ENCODE peak calls at places on chromosome 15, in five cellular contexts. One of them, this sample, is unnamed.

GRCh38 chr15:96232335-96232734 is 98.2 kb upstream of the NR2F2 start:
- DNase-seq in HepG2: no peak
- DNase-seq in stomach: no peak
- DNase-seq in A549: no peak
- DNase-seq in tibial nerve: no peak
- DNase-seq in this sample: no peak

GRCh38 chr15:34049096-34049495 is 10.1 kb upstream of the AVEN start:
- DNase-seq in stomach: no peak
- DNase-seq in HepG2: no peak
- DNase-seq in tibial nerve: no peak
- DNase-seq in A549: no peak
- DNase-seq in this sample: no peak

GRCh38 chr15:92021765-92022164 is 168.3 kb downstream of the SLCO3A1 start:
- DNase-seq in A549: no peak
- DNase-seq in stomach: no peak
- DNase-seq in HepG2: no peak
- DNase-seq in tibial nerve: no peak
- DNase-seq in this sample: no peak

GRCh38 chr15:76905855-76906254 is 715 bp upstream of the SCAPER start:
- DNase-seq in A549: no peak
- DNase-seq in HepG2: no peak
- DNase-seq in tibial nerve: no peak
- DNase-seq in stomach: no peak
- DNase-seq in this sample: no peak

GRCh38 chr15:66704783-66705113 is 2.7 kb downstream of the SMAD6 start:
- DNase-seq in tibial nerve: no peak
- DNase-seq in stomach: peak; percentile 42
- DNase-seq in HepG2: no peak
- DNase-seq in A549: no peak
- DNase-seq in this sample: no peak

GRCh38 chr15:98625614-98626013 is 22.7 kb upstream of the IGF1R start:
- DNase-seq in stomach: no peak
- DNase-seq in HepG2: no peak
- DNase-seq in A549: no peak
- DNase-seq in tibial nerve: no peak
- DNase-seq in this sample: no peak

GRCh38 chr15:66739287-66739686 is 37.3 kb downstream of the SMAD6 start:
- DNase-seq in A549: no peak
- DNase-seq in HepG2: no peak
- DNase-seq in tibial nerve: no peak
- DNase-seq in stomach: no peak
- DNase-seq in this sample: no peak

GRCh38 chr15:98120561-98120960 is 160.1 kb downstream of the ARRDC4 start:
- DNase-seq in HepG2: no peak
- DNase-seq in stomach: no peak
- DNase-seq in tibial nerve: no peak
- DNase-seq in A549: no peak
- DNase-seq in this sample: no peak

GRCh38 chr15:84981711-84982300 is at the start of gene PDE8A:
- DNase-seq in HepG2: no peak
- DNase-seq in tibial nerve: no peak
- DNase-seq in stomach: peak; percentile 60
- DNase-seq in A549: peak; percentile 63
- DNase-seq in this sample: peak; percentile 71

GRCh38 chr15:100988874-100989273 is 69.7 kb downstream of the LRRK1 start:
- DNase-seq in A549: no peak
- DNase-seq in stomach: no peak
- DNase-seq in tibial nerve: no peak
- DNase-seq in HepG2: no peak
- DNase-seq in this sample: no peak

GRCh38 chr15:88447206-88447605 is 20.0 kb downstream of the MRPL46 start:
- DNase-seq in stomach: no peak
- DNase-seq in HepG2: no peak
- DNase-seq in A549: no peak
- DNase-seq in tibial nerve: no peak
- DNase-seq in this sample: no peak

GRCh38 chr15:55740981-55741591 is 1.9 kb downstream of the PRTG start:
- DNase-seq in stomach: no peak
- DNase-seq in A549: no peak
- DNase-seq in tibial nerve: no peak
- DNase-seq in HepG2: no peak
- DNase-seq in this sample: no peak

GRCh38 chr15:69648775-69649735 is 196.4 kb downstream of the RPLP1 start:
- DNase-seq in A549: no peak
- DNase-seq in tibial nerve: no peak
- DNase-seq in HepG2: no peak
- DNase-seq in stomach: no peak
- DNase-seq in this sample: peak; percentile 44

GRCh38 chr15:57861039-57861638 is 154.6 kb downstream of the POLR2M start:
- DNase-seq in A549: peak; percentile 28
- DNase-seq in HepG2: peak; percentile 50
- DNase-seq in stomach: no peak
- DNase-seq in tibial nerve: no peak
- DNase-seq in this sample: no peak

GRCh38 chr15:74873036-74873755 is at the start of gene SCAMP2:
- DNase-seq in HepG2: peak; percentile 91
- DNase-seq in tibial nerve: peak; percentile 85
- DNase-seq in A549: peak; percentile 99
- DNase-seq in stomach: peak; percentile 94
- DNase-seq in this sample: peak; percentile 97

GRCh38 chr15:49888341-49888693 is 230.7 kb downstream of the ATP8B4 start:
- DNase-seq in A549: no peak
- DNase-seq in stomach: no peak
- DNase-seq in tibial nerve: no peak
- DNase-seq in HepG2: no peak
- DNase-seq in this sample: no peak

GRCh38 chr15:31396881-31397560 is 70.4 kb downstream of the KLF13 start:
- DNase-seq in tibial nerve: peak; percentile 89
- DNase-seq in HepG2: peak; percentile 40
- DNase-seq in stomach: peak; percentile 95
- DNase-seq in A549: peak; percentile 76
- DNase-seq in this sample: peak; percentile 97

GRCh38 chr15:52483712-52484111 is 45.0 kb downstream of the MYO5A start:
- DNase-seq in HepG2: no peak
- DNase-seq in A549: no peak
- DNase-seq in stomach: no peak
- DNase-seq in tibial nerve: no peak
- DNase-seq in this sample: no peak

GRCh38 chr15:47688573-47689086 is 28.7 kb upstream of the SEMA6D start:
- DNase-seq in HepG2: no peak
- DNase-seq in A549: no peak
- DNase-seq in stomach: no peak
- DNase-seq in tibial nerve: no peak
- DNase-seq in this sample: no peak

GRCh38 chr15:71261418-71261817 is 146.1 kb downstream of the THSD4 start:
- DNase-seq in A549: no peak
- DNase-seq in stomach: no peak
- DNase-seq in tibial nerve: no peak
- DNase-seq in HepG2: no peak
- DNase-seq in this sample: no peak

GRCh38 chr15:34610388-34610787 is 26.9 kb upstream of the GOLGA8B start:
- DNase-seq in tibial nerve: no peak
- DNase-seq in HepG2: no peak
- DNase-seq in stomach: no peak
- DNase-seq in A549: peak; percentile 15
- DNase-seq in this sample: no peak

DNA sequence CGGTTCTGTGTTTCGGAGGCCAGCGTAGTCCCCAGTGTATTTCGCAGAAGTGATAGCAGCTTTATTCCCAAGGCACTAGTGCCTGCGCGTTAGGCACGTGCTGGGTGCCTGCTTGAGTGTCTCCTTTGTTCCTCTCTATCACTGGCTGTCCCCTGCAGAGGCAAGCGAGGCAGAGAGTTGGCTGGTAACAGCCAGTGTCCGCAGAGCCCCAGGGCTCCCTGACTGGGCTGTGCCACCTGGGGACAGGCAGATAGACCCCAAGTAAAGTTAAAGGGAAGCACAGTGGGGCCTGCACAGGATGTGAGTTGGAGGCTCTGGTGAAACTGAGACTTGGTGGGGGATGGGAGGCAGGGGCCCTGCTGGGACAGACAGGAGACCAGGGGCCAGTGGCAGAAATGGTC is 50.7 kb downstream of the APBA2 start:
- DNase-seq in tibial nerve: no peak
- DNase-seq in A549: no peak
- DNase-seq in HepG2: no peak
- DNase-seq in stomach: no peak
- DNase-seq in this sample: peak; percentile 24
- TF ChIP-seq EP300 in tibial nerve: no peak
- TF ChIP-seq EP300 in A549: no peak
- TF ChIP-seq EP300 in HepG2: no peak
- TF ChIP-seq EP300 in stomach: no peak
- TF ChIP-seq EP300 in this sample: no peak

DNA sequence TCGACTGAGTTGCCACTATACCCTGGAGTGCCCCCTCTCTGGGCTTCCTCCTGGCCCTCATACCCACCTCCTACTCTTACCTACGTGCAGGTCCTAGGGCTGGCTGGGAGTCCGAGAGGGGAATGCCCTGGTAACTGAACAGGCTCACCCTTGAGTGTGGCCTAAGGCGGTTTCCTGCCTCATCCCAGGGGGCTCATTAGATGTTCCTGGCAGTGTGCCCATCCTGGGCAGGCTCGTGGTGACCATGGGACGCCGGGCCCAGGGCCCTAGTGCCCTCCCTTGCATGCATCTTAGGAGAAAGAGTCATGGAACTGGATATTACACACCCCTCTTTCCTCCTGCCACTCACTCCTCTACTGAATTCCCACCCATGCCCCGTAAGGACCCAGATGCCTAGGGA is 2.8 kb downstream of the SEMA4B start:
- DNase-seq in stomach: no peak
- DNase-seq in tibial nerve: no peak
- DNase-seq in HepG2: no peak
- DNase-seq in A549: no peak
- DNase-seq in this sample: no peak
- H3K27ac ChIP-seq in stomach: no peak overlapping the region
- H3K27ac ChIP-seq in tibial nerve: peak overlapping the region; percentile 88
- H3K27ac ChIP-seq in HepG2: no peak overlapping the region
- H3K27ac ChIP-seq in A549: peak overlapping the region; percentile 10
- H3K27ac ChIP-seq in this sample: no peak overlapping the region

GRCh38 chr15:82945326-82945725 is 7.2 kb downstream of the HOMER2 start:
- DNase-seq in stomach: no peak
- DNase-seq in tibial nerve: no peak
- DNase-seq in A549: no peak
- DNase-seq in HepG2: no peak
- DNase-seq in this sample: no peak

GRCh38 chr15:82944840-82945239 is 7.7 kb downstream of the HOMER2 start:
- DNase-seq in stomach: no peak
- DNase-seq in tibial nerve: no peak
- DNase-seq in HepG2: no peak
- DNase-seq in A549: no peak
- DNase-seq in this sample: no peak

GRCh38 chr15:82944038-82944437 is 8.5 kb downstream of the HOMER2 start:
- DNase-seq in tibial nerve: no peak
- DNase-seq in HepG2: no peak
- DNase-seq in stomach: no peak
- DNase-seq in A549: no peak
- DNase-seq in this sample: no peak

GRCh38 chr15:82943176-82943575 is 9.3 kb downstream of the HOMER2 start:
- DNase-seq in tibial nerve: no peak
- DNase-seq in stomach: no peak
- DNase-seq in A549: no peak
- DNase-seq in HepG2: no peak
- DNase-seq in this sample: no peak

GRCh38 chr15:82942691-82943090 is 9.8 kb downstream of the HOMER2 start:
- DNase-seq in stomach: peak; percentile 91
- DNase-seq in HepG2: peak; percentile 16
- DNase-seq in A549: peak; percentile 33
- DNase-seq in tibial nerve: no peak
- DNase-seq in this sample: no peak
- TF ChIP-seq EP300 in stomach: no peak
- TF ChIP-seq EP300 in HepG2: no peak
- TF ChIP-seq EP300 in A549: no peak
- TF ChIP-seq EP300 in tibial nerve: no peak
- TF ChIP-seq EP300 in this sample: no peak

DNA sequence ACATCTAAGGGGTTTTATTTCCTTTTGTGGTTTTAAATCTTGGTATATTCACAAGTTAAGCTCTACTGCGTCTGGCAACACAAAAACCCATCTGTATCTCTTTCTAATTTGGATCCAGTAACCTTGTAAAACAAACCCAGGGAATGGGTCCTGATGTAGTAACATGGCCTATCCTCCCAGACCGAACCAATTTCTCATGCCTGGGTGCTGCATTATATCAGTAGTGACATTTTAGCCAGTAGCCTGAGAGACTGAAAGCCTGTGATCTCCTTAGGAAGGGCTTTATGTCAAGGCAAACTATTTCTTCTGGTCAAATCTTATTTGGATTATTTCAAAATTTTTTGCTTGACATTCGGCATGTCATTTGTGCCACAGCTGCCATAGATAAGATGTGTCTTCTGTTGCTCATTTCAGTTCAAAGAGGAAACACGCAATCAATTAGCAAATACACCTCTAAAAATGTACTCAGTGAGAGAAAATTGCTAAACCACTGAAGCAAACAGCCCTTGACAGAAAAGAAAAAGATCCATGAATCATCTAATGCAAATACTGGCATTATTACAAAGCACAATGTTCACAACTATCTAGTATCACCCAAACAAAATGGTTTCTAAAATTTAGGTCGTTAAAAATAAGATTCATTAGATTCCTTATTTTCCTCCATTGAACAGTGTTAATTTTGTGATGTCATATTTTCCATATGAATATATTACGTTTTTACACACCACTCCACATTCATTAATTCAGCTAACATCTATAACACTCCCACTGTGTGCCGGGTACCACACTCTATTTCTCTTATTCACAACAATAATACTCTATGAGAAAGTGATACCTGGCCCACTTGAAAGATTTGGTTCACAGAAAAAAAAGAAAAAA is 4.0 kb downstream of the NPTN start:
- DNase-seq in tibial nerve: no peak
- DNase-seq in stomach: no peak
- DNase-seq in A549: no peak
- DNase-seq in HepG2: peak; percentile 74
- DNase-seq in this sample: no peak
- H3K27ac ChIP-seq in tibial nerve: no peak overlapping the region
- H3K27ac ChIP-seq in stomach: peak overlapping the region; percentile 65
- H3K27ac ChIP-seq in A549: peak overlapping the region; percentile 28
- H3K27ac ChIP-seq in HepG2: peak overlapping the region; percentile 60
- H3K27ac ChIP-seq in this sample: peak overlapping the region; percentile 9

DNA sequence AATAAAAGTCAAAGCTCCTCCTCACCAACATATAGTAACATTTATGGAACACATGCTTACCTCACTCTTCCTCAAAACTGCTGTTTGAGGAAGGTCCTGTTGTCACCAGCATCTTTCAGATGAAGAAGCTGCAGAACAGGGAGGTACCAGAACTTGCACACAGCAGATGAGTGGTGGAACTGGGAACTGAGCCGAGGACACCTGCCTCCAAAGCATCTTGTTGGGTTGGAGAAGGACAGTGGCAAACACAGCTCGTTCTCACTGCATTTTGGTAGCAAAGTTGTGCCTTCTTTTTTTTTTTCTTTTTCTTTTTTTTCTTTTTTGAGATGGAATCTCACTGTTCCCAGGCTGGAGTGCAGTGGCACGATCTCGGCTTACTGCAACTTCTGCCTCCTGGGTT is 76.0 kb downstream of the CEMIP start:
- DNase-seq in A549: no peak
- DNase-seq in HepG2: no peak
- DNase-seq in tibial nerve: no peak
- DNase-seq in stomach: no peak
- DNase-seq in this sample: no peak
- TF ChIP-seq EP300 in A549: no peak
- TF ChIP-seq EP300 in HepG2: no peak
- TF ChIP-seq EP300 in tibial nerve: no peak
- TF ChIP-seq EP300 in stomach: no peak
- TF ChIP-seq EP300 in this sample: no peak

This sample was measured in suprapubic skin.